ENCODE peak calls at places on chromosomes 4 and X, in nine cellular contexts. X, B, E, M, U, T, C, A and F are unnamed samples.

GRCh38 chrX:46820391-46821100 is 16.3 kb upstream of the RP2 start:
- DNase-seq in B (no peak), C (no peak), U (no peak), E (no peak), T (no peak), M (no peak), A (no peak), X (no peak), F (peak)

GRCh38 chr4:168551211-168551610 is 54.4 kb downstream of the PALLD start:
- DNase-seq in E (no peak), M (no peak), B (no peak), C (peak), X (no peak), T (no peak), U (no peak), A (no peak), F (peak)

GRCh38 chr4:44421330-44421729 is 27.3 kb downstream of the KCTD8 start:
- DNase-seq in M (no peak), E (no peak), C (no peak), X (no peak), B (no peak), U (no peak), A (no peak), T (no peak), F (no peak)

GRCh38 chr4:166622425-166622977 is 611.8 kb downstream of the SPOCK3 start:
- DNase-seq in U (no peak), T (no peak), E (no peak), B (no peak), M (peak), X (no peak), A (no peak), C (no peak), F (no peak)

GRCh38 chr4:114378306-114378903 is 220.2 kb upstream of the UGT8 start:
- DNase-seq in E (no peak), U (no peak), C (no peak), A (no peak), M (peak), T (no peak), X (no peak), B (no peak), F (peak)

GRCh38 chr4:139783761-139784484 is 118.3 kb downstream of the MGST2 start:
- DNase-seq in E (no peak), X (no peak), T (no peak), B (no peak), U (no peak), A (no peak), C (no peak), M (no peak), F (peak)

GRCh38 chrX:17547658-17548057 is 172.7 kb downstream of the NHS start:
- DNase-seq in E (no peak), T (no peak), A (no peak), C (peak), X (no peak), B (no peak), U (peak), M (peak), F (peak)

GRCh38 chr4:33063238-33063637 is 2343.1 kb downstream of the PCDH7 start:
- DNase-seq in E (no peak), T (no peak), X (no peak), C (no peak), A (no peak), B (no peak), U (no peak), M (no peak), F (no peak)

GRCh38 chrX:54248309-54248708 is 65.3 kb upstream of the FAM120C start:
- DNase-seq in B (no peak), A (no peak), U (peak), E (no peak), M (no peak), T (no peak), C (peak), X (no peak), F (peak)

GRCh38 chr4:76966024-76966579 is 16.6 kb downstream of the SEPTIN11 start:
- DNase-seq in T (no peak), M (no peak), C (no peak), U (no peak), E (no peak), X (no peak), A (no peak), B (no peak), F (no peak)

GRCh38 chr4:54959656-54960055 is 165.7 kb downstream of the KDR start:
- DNase-seq in C (no peak), M (no peak), X (no peak), A (no peak), U (no peak), B (no peak), T (no peak), E (no peak), F (no peak)

GRCh38 chr4:147309434-147309833 is 171.5 kb upstream of the EDNRA start:
- DNase-seq in X (no peak), B (no peak), M (no peak), T (no peak), C (no peak), U (no peak), A (no peak), E (no peak), F (no peak)

GRCh38 chrX:78024349-78025108 is 55.1 kb upstream of the PGAM4 start:
- DNase-seq in X (peak), C (peak), E (no peak), A (no peak), B (no peak), U (peak), M (peak), T (peak), F (peak)

GRCh38 chr4:140617494-140618060 is 48.8 kb upstream of the UCP1 start:
- DNase-seq in E (no peak), C (no peak), U (no peak), X (no peak), B (no peak), A (no peak), M (no peak), T (no peak), F (no peak)

GRCh38 chrX:140190441-140191108 is 225.3 kb upstream of the CXorf66 start:
- DNase-seq in U (no peak), M (no peak), E (no peak), C (no peak), B (no peak), X (no peak), A (no peak), T (no peak), F (no peak)

GRCh38 chr4:152536545-152537182 is 772 bp upstream of the FBXW7 start:
- DNase-seq in E (no peak), T (no peak), C (no peak), U (no peak), M (no peak), X (no peak), A (peak), B (no peak), F (peak)

GRCh38 chr4:111464251-111465045 is 680.8 kb upstream of the FAM241A start:
- DNase-seq in X (no peak), T (no peak), E (no peak), A (no peak), U (no peak), B (no peak), M (no peak), C (no peak), F (no peak)

GRCh38 chr4:151403656-151404055 is 5.3 kb upstream of the FHIP1A start:
- DNase-seq in A (no peak), X (no peak), C (no peak), E (no peak), T (no peak), U (no peak), B (no peak), M (no peak), F (no peak)

GRCh38 chrX:12702509-12703091 is 88.6 kb upstream of the PRPS2 start:
- DNase-seq in C (no peak), M (peak), T (no peak), X (no peak), E (no peak), A (no peak), U (no peak), B (no peak), F (peak)